ENCODE peak calls at places on chromosomes 7 and 10, in five cellular contexts. I is foreskin fibroblast, Q is fibroblast of lung, H is SJSA1, K is Panc1. R is an unnamed sample.

GRCh38 chr7:4871056-4871680 is 9.3 kb upstream of the PAPOLB start:
- DNase-seq in I (no peak), K (no peak), Q (peak), H (no peak), R (no peak)

GRCh38 chr7:31815796-31816195 is 128.8 kb downstream of the PPP1R17 start:
- DNase-seq in I (no peak), H (no peak), K (no peak), Q (peak), R (no peak)

GRCh38 chr7:2038876-2039728 is 193.6 kb downstream of the MAD1L1 start:
- DNase-seq in H (no peak), K (no peak), I (no peak), Q (no peak), R (peak)

GRCh38 chr7:142894886-142895593 is 9.5 kb upstream of the TRPV6 start:
- DNase-seq in Q (no peak), K (no peak), H (peak), I (no peak), R (no peak)

GRCh38 chr7:3265388-3265787 is 35.7 kb upstream of the SDK1 start:
- DNase-seq in K (no peak), H (no peak), Q (no peak), I (no peak), R (no peak)

GRCh38 chr7:29921404-29922010 is 68.1 kb downstream of the SCRN1 start:
- DNase-seq in Q (peak), H (peak), K (peak), I (peak), R (peak)

GRCh38 chr10:50577681-50578350 is 45.9 kb downstream of the SGMS1 start:
- DNase-seq in Q (peak), K (no peak), I (no peak), H (no peak), R (no peak)

GRCh38 chr10:653991-654646 is 35.3 kb downstream of the DIP2C start:
- DNase-seq in K (no peak), Q (peak), I (no peak), H (no peak), R (no peak)

GRCh38 chr10:29646238-29646902 is 11.6 kb upstream of the SVIL start:
- DNase-seq in K (no peak), H (no peak), I (peak), Q (peak), R (peak)

GRCh38 chr10:86083664-86084175 is 282.9 kb downstream of the GRID1 start:
- DNase-seq in H (peak), K (no peak), I (no peak), Q (no peak), R (no peak)

GRCh38 chr7:102208826-102209225 is 77.8 kb upstream of the SH2B2 start:
- DNase-seq in I (no peak), K (no peak), Q (no peak), H (no peak), R (no peak)

GRCh38 chr7:2687338-2687869 is 598 bp upstream of the AMZ1 start:
- DNase-seq in I (peak), H (peak), Q (peak), K (no peak), R (no peak)

GRCh38 chr7:105003275-105003674 is 10.7 kb upstream of the KMT2E start:
- DNase-seq in I (peak), Q (peak), K (no peak), H (peak), R (peak)

GRCh38 chr10:60828489-60828852 is 50.2 kb downstream of the CDK1 start:
- DNase-seq in K (no peak), I (no peak), H (no peak), Q (peak), R (no peak)

GRCh38 chr7:122674502-122674901 is 24.4 kb downstream of the RNF133 start:
- DNase-seq in Q (peak), I (no peak), K (no peak), H (no peak), R (no peak)

GRCh38 chr7:138745189-138745588 is 44.0 kb upstream of the SVOPL start:
- DNase-seq in Q (no peak), K (no peak), I (no peak), H (no peak), R (no peak)

GRCh38 chr7:150322833-150323681 is at the start of the genes ACTR3C and LRRC61:
- DNase-seq in I (no peak), K (no peak), Q (peak), H (no peak), R (peak)

DNA sequence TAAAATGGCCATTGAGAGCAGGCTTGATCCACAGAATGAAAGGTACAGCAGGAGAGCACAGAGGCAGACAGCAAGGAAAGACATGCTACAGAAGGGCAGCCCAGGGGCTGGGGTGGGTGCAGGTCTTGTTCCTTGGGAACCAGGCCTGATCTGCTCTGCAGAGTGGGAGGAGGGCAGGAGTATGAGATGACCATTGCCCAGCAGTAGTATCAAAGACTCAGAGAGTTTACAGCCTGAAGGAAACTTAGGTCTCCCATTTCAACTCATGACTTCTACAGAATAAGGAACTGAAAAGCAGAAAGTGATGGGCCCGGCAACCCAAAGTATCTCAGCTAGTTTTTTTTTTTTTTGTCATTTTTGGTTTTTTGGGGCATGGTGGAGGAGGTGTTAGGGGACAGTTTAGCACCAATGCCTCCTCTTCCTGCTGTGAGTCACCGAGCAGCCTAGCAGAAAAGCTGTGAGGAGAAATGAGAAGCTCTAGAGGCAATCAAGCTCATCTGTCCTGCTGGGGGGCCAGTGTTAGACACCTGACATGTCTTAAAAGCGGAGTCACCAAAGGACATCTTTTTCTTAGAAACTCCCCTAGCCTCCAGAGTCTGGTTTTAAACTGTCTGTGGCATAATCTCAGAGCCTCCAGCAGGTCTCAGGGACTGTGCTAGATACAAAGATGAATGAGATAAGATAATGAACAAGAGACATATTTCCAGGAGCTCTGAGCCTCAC is 34.3 kb upstream of the HERPUD2 start:
- DNase-seq in I (no peak), K (no peak), Q (no peak), H (no peak), R (no peak)
- H3K4me3 ChIP-seq in I (no peak), K (no peak), Q (no peak), H (no peak), R (no peak)

DNA sequence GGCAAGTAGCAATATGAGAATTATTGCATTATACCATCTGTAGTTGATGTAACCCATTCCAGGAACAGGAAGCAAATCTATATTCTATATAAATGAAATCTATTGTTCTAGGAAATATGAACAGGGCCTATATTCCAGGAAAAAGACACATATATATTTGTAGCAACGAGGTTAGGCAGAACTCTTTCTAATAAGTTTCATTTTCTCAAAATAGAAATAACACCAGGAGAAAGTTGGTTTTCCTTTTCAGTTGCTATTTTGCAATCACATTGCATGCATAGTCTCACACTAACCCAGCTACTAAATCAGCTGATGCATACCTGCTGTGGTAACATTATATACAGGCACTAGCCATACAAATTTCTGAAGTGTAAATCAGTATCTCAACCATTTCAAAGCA is 6.2 kb upstream of the IFIT2 start:
- DNase-seq in K (no peak), I (peak), H (no peak), Q (peak), R (peak)
- H3K4me3 ChIP-seq in K (no peak), I (no peak), H (no peak), Q (no peak), R (no peak)

DNA sequence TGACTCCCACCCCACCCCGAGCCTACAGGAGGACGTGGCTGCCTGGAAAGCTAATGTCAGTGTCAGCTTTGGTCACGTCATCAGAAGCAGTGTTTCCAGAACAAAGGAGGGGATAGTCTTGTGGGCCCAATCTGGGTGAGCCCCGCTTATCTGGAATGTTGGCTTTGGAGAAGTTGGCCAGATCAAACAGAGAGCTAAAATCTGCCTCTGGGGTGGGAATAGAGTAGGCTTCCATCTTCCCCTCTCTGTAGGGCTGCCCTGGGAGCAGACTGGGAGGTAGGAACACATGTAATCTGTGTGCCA is 32.5 kb downstream of the SRRM3 start:
- DNase-seq in K (no peak), I (no peak), Q (no peak), H (no peak), R (no peak)
- H3K4me3 ChIP-seq in K (no peak), I (no peak), Q (no peak), H (no peak), R (no peak)

DNA sequence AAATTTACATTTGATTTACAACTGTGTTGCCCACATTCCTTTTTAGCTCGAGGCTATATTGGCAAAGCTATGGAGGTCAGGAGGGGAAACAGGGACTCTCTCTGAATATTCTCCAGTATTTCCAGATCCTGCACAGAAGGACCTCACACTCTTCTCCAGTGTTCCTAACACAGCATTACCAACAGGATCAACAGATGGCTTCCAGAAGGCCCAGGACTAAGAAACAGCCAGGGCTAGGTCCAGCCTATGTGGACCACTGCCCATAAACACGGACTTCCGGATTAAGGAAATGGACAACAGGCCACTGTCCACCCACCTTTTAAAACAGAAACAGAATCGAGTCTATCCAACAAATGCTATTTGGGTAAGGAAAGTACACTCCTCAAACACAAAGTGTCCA is 65.3 kb downstream of the CHCHD3 start:
- DNase-seq in K (no peak), Q (no peak), H (no peak), I (no peak), R (no peak)
- H3K4me3 ChIP-seq in K (no peak), Q (no peak), H (no peak), I (no peak), R (no peak)

R was measured in epithelial cell of esophagus.